ENCODE peak calls at places on chromosome 10, in eight cellular contexts. C, K, I, P, T, Z, B and H are unnamed samples.

GRCh38 chr10:124589491-124590006 is 127.9 kb downstream of the LHPP start:
- DNase-seq in I (no peak), Z (no peak), K (no peak), T (no peak), C (no peak), P (no peak), B (peak; percentile 35), H (no peak)

GRCh38 chr10:120460776-120461175 is 3.7 kb downstream of the PLPP4 start:
- DNase-seq in C (no peak), Z (no peak), P (no peak), B (peak; percentile 67), K (no peak), I (no peak), T (no peak), H (no peak)

GRCh38 chr10:103545771-103546281 is 52.3 kb downstream of the NEURL1 start:
- DNase-seq in Z (peak; percentile 68), P (no peak), C (no peak), B (no peak), I (no peak), T (no peak), K (no peak), H (no peak)

GRCh38 chr10:14191871-14192270 is 138.9 kb downstream of the FRMD4A start:
- DNase-seq in T (no peak), K (no peak), C (no peak), I (no peak), Z (no peak), P (no peak), B (no peak), H (no peak)

GRCh38 chr10:68562666-68563522 is 2.8 kb downstream of the TET1 start:
- DNase-seq in Z (no peak), C (no peak), K (peak; percentile 16), T (no peak), I (peak; percentile 22), P (no peak), B (peak; percentile 23), H (peak; percentile 15)

GRCh38 chr10:34916368-34916767 is 101.3 kb upstream of the PARD3 start:
- DNase-seq in B (peak; percentile 91), Z (no peak), C (no peak), P (no peak), K (no peak), T (no peak), I (no peak), H (no peak)

GRCh38 chr10:14571866-14572507 is 202.7 kb downstream of the FAM107B start:
- DNase-seq in T (peak; percentile 82), P (no peak), I (no peak), B (peak; percentile 96), C (peak; percentile 65), K (no peak), Z (no peak), H (no peak)

GRCh38 chr10:128160335-128160734 is 34.1 kb upstream of the MKI67 start:
- DNase-seq in C (no peak), P (no peak), T (no peak), B (peak; percentile 30), Z (no peak), K (peak; percentile 56), I (no peak), H (no peak)

GRCh38 chr10:6299234-6299633 is 96.5 kb downstream of the PFKFB3 start:
- DNase-seq in Z (peak; percentile 84), C (no peak), I (no peak), B (peak; percentile 99), T (no peak), K (no peak), P (peak; percentile 30), H (no peak)

GRCh38 chr10:114473776-114474175 is 69.5 kb upstream of the AFAP1L2 start:
- DNase-seq in K (no peak), P (no peak), B (no peak), T (no peak), C (no peak), Z (no peak), I (no peak), H (no peak)

GRCh38 chr10:101214446-101215396 is 14.5 kb downstream of the LBX1 start:
- DNase-seq in P (peak; percentile 80), K (peak; percentile 46), I (peak; percentile 77), Z (no peak), B (peak; percentile 27), T (peak; percentile 74), C (peak; percentile 69), H (peak; percentile 89)

GRCh38 chr10:44981172-44982113 is 2.8 kb upstream of the DEPP1 start:
- DNase-seq in I (no peak), C (no peak), B (peak; percentile 90), T (no peak), K (no peak), P (no peak), Z (peak; percentile 83), H (no peak)

GRCh38 chr10:77973276-77973675 is 46.7 kb upstream of the DLG5 start:
- DNase-seq in P (no peak), C (no peak), K (no peak), B (no peak), I (no peak), T (no peak), Z (peak; percentile 39), H (no peak)

GRCh38 chr10:97297556-97298222 is 5.3 kb upstream of the ARHGAP19 start:
- DNase-seq in B (no peak), P (no peak), C (no peak), T (no peak), Z (no peak), K (no peak), I (no peak), H (no peak)

GRCh38 chr10:104327745-104328635 is 10.3 kb downstream of the ITPRIP start:
- DNase-seq in C (no peak), I (peak; percentile 37), Z (peak; percentile 88), K (peak; percentile 72), B (peak; percentile 85), T (no peak), P (no peak), H (peak; percentile 46)

GRCh38 chr10:3729397-3729796 is 55.6 kb downstream of the KLF6 start:
- DNase-seq in C (no peak), I (no peak), Z (no peak), P (no peak), K (no peak), B (peak; percentile 54), T (no peak), H (no peak)

GRCh38 chr10:67884842-67885680 is 605 bp downstream of the SIRT1 start:
- DNase-seq in P (peak; percentile 50), K (peak; percentile 88), I (peak; percentile 67), B (peak; percentile 50), C (peak; percentile 74), T (peak; percentile 75), Z (peak; percentile 95), H (peak; percentile 75)

DNA sequence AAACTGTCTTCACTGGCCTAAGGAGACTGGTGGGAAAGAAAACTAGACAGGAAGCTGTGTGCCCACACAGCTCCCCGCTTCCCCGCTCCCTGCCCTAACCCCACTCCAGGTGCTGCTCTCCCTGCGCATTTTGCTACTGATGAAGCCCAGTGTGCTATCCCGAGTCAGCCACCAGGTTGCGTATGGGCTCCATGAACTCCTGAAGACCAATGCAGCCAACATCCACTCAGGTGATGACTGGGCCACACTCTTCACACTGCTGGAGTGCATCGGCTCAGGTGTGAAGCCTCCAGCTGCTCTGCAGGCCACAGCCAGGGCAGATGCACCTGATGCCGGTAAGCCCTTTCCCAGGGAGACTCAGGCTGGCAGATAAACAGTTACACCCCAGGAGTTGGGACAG is 20.3 kb upstream of the NFKB2 start:
- DNase-seq in P (no peak), I (no peak), Z (no peak), B (no peak), T (peak; percentile 31), C (no peak), K (no peak), H (no peak)
- TF ChIP-seq CTCF in P (no peak), I (no peak), Z (no peak), B (peak; percentile 21), T (no peak), C (no peak), K (no peak), H (no peak)

GRCh38 chr10:48273741-48274140 is 755 bp downstream of the FRMPD2 start:
- DNase-seq in C (no peak), Z (no peak), T (no peak), P (no peak), B (peak; percentile 55), K (no peak), I (no peak), H (no peak)

GRCh38 chr10:48272682-48273081 is 1.8 kb downstream of the FRMPD2 start:
- DNase-seq in P (no peak), C (no peak), B (no peak), K (no peak), I (no peak), T (no peak), Z (no peak), H (no peak)

GRCh38 chr10:48275743-48276142 is 1.2 kb upstream of the FRMPD2 start:
- DNase-seq in I (no peak), B (no peak), K (no peak), Z (no peak), P (no peak), C (no peak), T (no peak), H (no peak)

GRCh38 chr10:48274636-48275035 is at the start of gene FRMPD2:
- DNase-seq in P (no peak), K (no peak), C (no peak), T (no peak), I (peak; percentile 18), B (no peak), Z (peak; percentile 79), H (no peak)

DNA sequence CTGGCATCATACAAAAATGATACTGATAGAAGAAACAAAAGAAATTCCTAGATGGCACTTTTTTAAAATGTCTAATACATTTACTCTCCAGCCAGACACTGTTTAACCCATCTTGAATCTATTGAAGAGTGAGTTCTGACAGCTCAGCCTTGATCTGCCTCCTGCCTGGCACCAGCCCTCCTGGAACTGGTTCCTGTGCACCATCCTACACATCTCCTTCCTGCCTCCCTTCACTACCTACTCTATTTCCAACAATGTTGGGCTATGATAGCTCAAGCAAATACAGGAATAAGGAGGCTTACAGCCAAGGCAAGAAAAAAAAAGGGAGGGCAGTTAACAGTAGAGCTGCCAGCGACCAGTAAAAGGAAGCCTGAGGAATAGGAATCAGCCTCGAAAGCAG is 3.2 kb downstream of the FRMPD2 start:
- DNase-seq in I (no peak), B (no peak), T (no peak), K (no peak), P (no peak), C (no peak), Z (no peak), H (no peak)
- TF ChIP-seq CTCF in I (no peak), B (no peak), T (no peak), K (no peak), P (no peak), C (no peak), Z (no peak), H (no peak)

GRCh38 chr10:21473541-21473940 is 51.9 kb downstream of the SKIDA1 start:
- DNase-seq in Z (peak; percentile 58), K (no peak), I (no peak), C (no peak), P (no peak), T (no peak), B (no peak), H (no peak)
- TF ChIP-seq CTCF in Z (no peak), K (no peak), I (no peak), C (no peak), P (no peak), T (no peak), B (no peak), H (no peak)

DNA sequence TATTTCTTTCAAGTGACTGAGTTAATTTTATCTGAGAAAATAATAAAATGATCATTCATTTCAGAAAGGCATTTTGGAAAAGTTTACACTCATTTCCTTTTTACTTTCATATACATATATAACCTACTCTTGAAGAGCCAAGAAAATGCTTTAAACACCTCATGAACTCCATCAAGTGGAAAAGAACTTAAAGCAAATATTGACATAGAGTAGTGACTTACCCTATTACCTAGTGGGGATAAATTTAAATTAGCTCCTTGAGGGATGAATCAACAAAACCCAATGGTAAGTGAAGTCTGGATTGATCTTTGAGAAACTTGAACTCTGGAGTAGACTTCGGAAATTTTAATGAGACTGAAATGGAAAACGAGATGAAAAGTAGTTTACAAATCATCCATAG is 88.6 kb downstream of the TMEM26 start:
- DNase-seq in I (no peak), B (no peak), Z (no peak), K (no peak), C (no peak), T (no peak), P (no peak), H (no peak)
- TF ChIP-seq CTCF in I (no peak), B (no peak), Z (no peak), K (no peak), C (no peak), T (no peak), P (no peak), H (no peak)